ENCODE peak calls at places on chromosomes 16 and 17, in four cellular contexts. X is small intestine; A is stimulated activated CD4-positive, alpha-beta T cell treated with anti-CD3 and anti-CD28 coated beads, Interleukin-2, amount 100 ng/mL, for 48 hours; L is renal cortical epithelial cell. V is an unnamed sample.

GRCh38 chr17:56319531-56319930 is 166.3 kb downstream of the ANKFN1 start:
- DNase-seq in X (peak; percentile 54), L (peak; percentile 72), A (no peak), V (peak; percentile 58)

GRCh38 chr16:64910351-64910750 is 211.5 kb downstream of the CDH11 start:
- DNase-seq in X (no peak), L (no peak), A (no peak), V (no peak)

GRCh38 chr17:39139137-39139516 is 12.3 kb downstream of the PLXDC1 start:
- DNase-seq in L (peak; percentile 35), X (no peak), A (no peak), V (no peak)

GRCh38 chr16:57147381-57148191 is 38.3 kb downstream of the PSME3IP1 start:
- DNase-seq in X (no peak), L (no peak), A (no peak), V (no peak)

GRCh38 chr16:11871193-11871592 is 19.9 kb upstream of the RSL1D1 start:
- DNase-seq in A (no peak), X (no peak), L (no peak), V (peak; percentile 53)

GRCh38 chr17:28570716-28571254 is 539 bp downstream of the PIGS start:
- DNase-seq in X (peak; percentile 43), A (peak; percentile 42), L (no peak), V (peak; percentile 47)

GRCh38 chr17:74598346-74599022 is 6.4 kb upstream of the CD300LD start:
- DNase-seq in A (no peak), L (no peak), X (no peak), V (no peak)

GRCh38 chr17:42642377-42642776 is 16.7 kb upstream of the TUBG2 start:
- DNase-seq in X (no peak), L (no peak), A (no peak), V (no peak)

GRCh38 chr16:72404299-72404698 is 232.3 kb upstream of the PMFBP1 start:
- DNase-seq in X (no peak), A (no peak), L (peak; percentile 32), V (no peak)

GRCh38 chr17:8781784-8782575 is 17.2 kb downstream of the MFSD6L start:
- DNase-seq in X (no peak), L (no peak), A (no peak), V (no peak)

GRCh38 chr17:59863607-59864006 is 29.1 kb downstream of the TUBD1 start:
- DNase-seq in L (no peak), X (no peak), A (no peak), V (no peak)

GRCh38 chr16:6209355-6209930 is 1111.8 kb upstream of the EEF2KMT start:
- DNase-seq in A (no peak), X (peak; percentile 92), L (no peak), V (no peak)

GRCh38 chr17:65131946-65132345 is 5.2 kb upstream of the RGS9 start:
- DNase-seq in A (no peak), L (peak; percentile 75), X (peak; percentile 88), V (peak; percentile 57)

GRCh38 chr17:55726440-55726839 is 3.8 kb upstream of the TMEM100 start:
- DNase-seq in X (no peak), L (peak; percentile 79), A (no peak), V (no peak)